ENCODE peak calls at places on chromosomes 4 and X, in six cellular contexts. Z is neuronal stem cell, F is IMR-90, C is mesenchymal stem cell, X is H1, A is trophoblast cell. S is an unnamed sample.

GRCh38 chr4:337932-338758 is 531 bp downstream of the ZNF141 start:
- DNase-seq in Z (no peak), F (peak), C (peak), X (peak), A (peak), S (no peak)

GRCh38 chr4:1572521-1572920 is 111.6 kb downstream of the FAM53A start:
- DNase-seq in Z (no peak), F (no peak), C (no peak), X (no peak), A (no peak), S (peak)

GRCh38 chr4:74682567-74683359 is 111.6 kb downstream of the BTC start:
- DNase-seq in Z (no peak), F (peak), C (peak), X (no peak), A (peak), S (peak)

GRCh38 chr4:169042608-169043007 is 32.6 kb upstream of the CBR4 start:
- DNase-seq in Z (no peak), F (no peak), C (no peak), X (no peak), A (no peak), S (no peak)

GRCh38 chr4:167025651-167026050 is 208.6 kb downstream of the SPOCK3 start:
- DNase-seq in Z (no peak), F (no peak), C (no peak), X (no peak), A (no peak), S (no peak)

GRCh38 chr4:74032064-74032463 is 6.4 kb downstream of the CXCL3 start:
- DNase-seq in Z (no peak), F (peak), C (peak), X (no peak), A (no peak), S (no peak)

GRCh38 chr4:139144911-139145551 is 32.0 kb downstream of the ELF2 start:
- DNase-seq in Z (no peak), F (no peak), C (no peak), X (no peak), A (peak), S (no peak)

GRCh38 chr4:31360786-31361185 is 640.6 kb downstream of the PCDH7 start:
- DNase-seq in Z (no peak), F (peak), C (peak), X (no peak), A (no peak), S (no peak)

GRCh38 chr4:26859762-26860156 is 882 bp upstream of the STIM2 start:
- DNase-seq in Z (no peak), F (no peak), C (no peak), X (no peak), A (no peak), S (no peak)

GRCh38 chr4:25030283-25031076 is at the start of gene LGI2:
- DNase-seq in Z (peak), F (no peak), C (no peak), X (peak), A (peak), S (peak)

GRCh38 chr4:6137747-6138135 is 62.6 kb downstream of the JAKMIP1 start:
- DNase-seq in Z (no peak), F (no peak), C (no peak), X (no peak), A (no peak), S (no peak)

GRCh38 chr4:6142511-6142910 is 57.8 kb downstream of the JAKMIP1 start:
- DNase-seq in Z (no peak), F (no peak), C (no peak), X (no peak), A (no peak), S (no peak)

GRCh38 chr4:6142935-6143602 is 57.3 kb downstream of the JAKMIP1 start:
- DNase-seq in Z (no peak), F (no peak), C (no peak), X (no peak), A (no peak), S (no peak)

GRCh38 chr4:6143603-6144181 is 56.7 kb downstream of the JAKMIP1 start:
- DNase-seq in Z (no peak), F (no peak), C (no peak), X (no peak), A (no peak), S (no peak)

GRCh38 chr4:6141554-6141953 is 58.8 kb downstream of the JAKMIP1 start:
- DNase-seq in Z (no peak), F (no peak), C (no peak), X (no peak), A (no peak), S (no peak)
- H2AK5ac ChIP-seq in Z (no peak), F (no peak), C (no peak), X (no peak), A (no peak), S (no peak)

GRCh38 chr4:126207892-126208291 is 893.1 kb downstream of the FAT4 start:
- DNase-seq in Z (no peak), F (no peak), C (no peak), X (no peak), A (no peak), S (no peak)

GRCh38 chr4:126213996-126214395 is 899.2 kb downstream of the FAT4 start:
- DNase-seq in Z (no peak), F (no peak), C (no peak), X (no peak), A (no peak), S (no peak)

GRCh38 chr4:126209117-126209516 is 894.4 kb downstream of the FAT4 start:
- DNase-seq in Z (no peak), F (peak), C (no peak), X (no peak), A (no peak), S (no peak)
- H2AFZ ChIP-seq in Z (no peak), F (no peak), C (no peak), X (no peak), A (no peak), S (no peak)

GRCh38 chrX:46324166-46324565 is 221.1 kb downstream of the ZNF674 start:
- DNase-seq in Z (no peak), F (no peak), C (no peak), X (no peak), A (no peak), S (no peak)

GRCh38 chrX:46326161-46326560 is 219.1 kb downstream of the ZNF674 start:
- DNase-seq in Z (no peak), F (peak), C (peak), X (no peak), A (no peak), S (no peak)

GRCh38 chrX:46328133-46328532 is 217.1 kb downstream of the ZNF674 start:
- DNase-seq in Z (no peak), F (no peak), C (no peak), X (no peak), A (no peak), S (no peak)

GRCh38 chrX:46327229-46328081 is 217.8 kb downstream of the ZNF674 start:
- DNase-seq in Z (peak), F (no peak), C (peak), X (peak), A (no peak), S (peak)

DNA sequence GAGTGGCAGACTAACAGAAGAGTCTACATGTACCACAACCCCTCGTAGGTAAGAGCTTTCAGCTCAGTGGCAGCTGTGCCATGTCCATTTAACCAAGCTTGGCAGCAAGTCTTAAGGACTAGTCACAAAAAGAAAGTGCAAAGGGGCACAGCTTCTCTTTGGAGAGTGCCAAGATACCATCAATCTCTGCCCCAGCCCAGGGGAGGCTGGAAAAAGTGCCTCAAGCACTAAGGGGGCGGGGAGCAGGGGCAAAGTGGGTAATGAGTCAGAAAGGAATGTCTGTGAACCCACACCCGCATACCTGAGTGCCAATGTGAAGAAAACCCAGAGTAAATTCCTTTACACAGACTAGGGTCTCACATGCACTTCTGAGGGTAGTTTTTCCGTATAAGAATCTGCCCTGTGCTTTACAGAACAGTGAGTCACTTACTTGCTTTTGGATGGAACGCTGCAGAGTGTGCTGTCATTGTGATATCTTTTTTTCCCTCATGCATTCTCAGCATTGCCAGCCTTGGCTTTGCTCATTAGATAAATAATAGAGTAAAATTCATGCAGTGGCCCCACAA is 219.8 kb downstream of the ZNF674 start:
- DNase-seq in Z (no peak), F (peak), C (peak), X (no peak), A (peak), S (peak)
- H3K9ac ChIP-seq in Z (no peak), F (no peak), C (no peak), X (no peak), A (no peak), S (peak)

GRCh38 chrX:140249122-140249521 is 255.7 kb downstream of the SOX3 start:
- DNase-seq in Z (no peak), F (no peak), C (no peak), X (no peak), A (no peak), S (no peak)

GRCh38 chrX:140250363-140250762 is 254.5 kb downstream of the SOX3 start:
- DNase-seq in Z (no peak), F (no peak), C (no peak), X (no peak), A (no peak), S (no peak)
- H2AK5ac ChIP-seq in Z (no peak), F (no peak), C (no peak), X (no peak), A (no peak), S (no peak)

GRCh38 chrX:44871114-44871645 is 1.8 kb upstream of the KDM6A start:
- DNase-seq in Z (no peak), F (no peak), C (peak), X (no peak), A (no peak), S (no peak)
- H2AFZ ChIP-seq in Z (no peak), F (no peak), C (no peak), X (no peak), A (no peak), S (no peak)

GRCh38 chr4:142315999-142316398 is 530.1 kb downstream of the INPP4B start:
- DNase-seq in Z (no peak), F (no peak), C (no peak), X (no peak), A (no peak), S (no peak)
- H3K9ac ChIP-seq in Z (no peak), F (no peak), C (no peak), X (no peak), A (no peak), S (no peak)

S was measured in H9.